ENCODE peak calls at places on chromosomes 4 and X, in eight cellular contexts. P is pancreas; X is GM03348; M is neural crest cell; A is hepatic stellate cell; D is nucleus accumbens; N is activated T-cell treated with anti-CD3 and anti-CD28 coated beads for 4 hours; Y is CD4-positive, alpha-beta T cell. L is an unnamed sample.

GRCh38 chrX:46903458-46904242 is 8.6 kb upstream of the JADE3 start:
- DNase-seq in P (peak), X (peak), M (peak), A (peak), D (peak), N (peak), Y (peak), L (peak)

GRCh38 chr4:108099838-108100237 is 68.9 kb downstream of the LEF1 start:
- DNase-seq in P (no peak), X (no peak), M (no peak), A (no peak), D (no peak), N (no peak), Y (no peak), L (no peak)

GRCh38 chr4:176840166-176840565 is 47.4 kb upstream of the VEGFC start:
- DNase-seq in P (no peak), X (no peak), M (no peak), A (no peak), D (no peak), N (no peak), Y (no peak), L (no peak)

GRCh38 chr4:8126523-8126922 is 32.1 kb downstream of the ABLIM2 start:
- DNase-seq in P (no peak), X (no peak), M (no peak), A (no peak), D (no peak), N (no peak), Y (no peak), L (no peak)

GRCh38 chr4:1945912-1946311 is 62.9 kb downstream of the NELFA start:
- DNase-seq in P (no peak), X (no peak), M (no peak), A (no peak), D (no peak), N (no peak), Y (no peak), L (no peak)

GRCh38 chr4:14856076-14856926 is 146.0 kb upstream of the CPEB2 start:
- DNase-seq in P (no peak), X (peak), M (no peak), A (peak), D (no peak), N (peak), Y (no peak), L (no peak)

GRCh38 chrX:12113321-12113720 is 25.0 kb upstream of the FRMPD4 start:
- DNase-seq in P (no peak), X (no peak), M (no peak), A (no peak), D (no peak), N (no peak), Y (no peak), L (no peak)

GRCh38 chr4:40130401-40131036 is 66.3 kb upstream of the RHOH start:
- DNase-seq in P (peak), X (no peak), M (no peak), A (no peak), D (no peak), N (no peak), Y (no peak), L (no peak)

GRCh38 chr4:125951275-125951887 is 636.6 kb downstream of the FAT4 start:
- DNase-seq in P (no peak), X (peak), M (no peak), A (no peak), D (no peak), N (no peak), Y (no peak), L (no peak)

GRCh38 chrX:45322820-45323219 is 122.1 kb upstream of the DIPK2B start:
- DNase-seq in P (no peak), X (peak), M (no peak), A (no peak), D (no peak), N (no peak), Y (no peak), L (no peak)

GRCh38 chr4:88526221-88526815 is 2.7 kb upstream of the PYURF start:
- DNase-seq in P (no peak), X (peak), M (no peak), A (no peak), D (no peak), N (no peak), Y (no peak), L (peak)

GRCh38 chr4:7412586-7412975 is 22.1 kb downstream of the PSAPL1 start:
- DNase-seq in P (no peak), X (no peak), M (no peak), A (no peak), D (no peak), N (no peak), Y (no peak), L (no peak)

GRCh38 chr4:182808673-182809416 is 108.3 kb downstream of the DCTD start:
- DNase-seq in P (no peak), X (no peak), M (no peak), A (no peak), D (no peak), N (no peak), Y (no peak), L (peak)

GRCh38 chr4:19686456-19686855 is 565.2 kb upstream of the SLIT2 start:
- DNase-seq in P (no peak), X (no peak), M (no peak), A (no peak), D (no peak), N (no peak), Y (no peak), L (no peak)

GRCh38 chr4:19030048-19030447 is 1008.5 kb upstream of the LCORL start:
- DNase-seq in P (no peak), X (peak), M (no peak), A (no peak), D (no peak), N (no peak), Y (no peak), L (no peak)

GRCh38 chr4:184477201-184477999 is 3.0 kb upstream of the IRF2 start:
- DNase-seq in P (no peak), X (no peak), M (no peak), A (no peak), D (peak), N (no peak), Y (no peak), L (no peak)

GRCh38 chrX:15911729-15912550 is 57.3 kb upstream of the AP1S2 start:
- DNase-seq in P (no peak), X (peak), M (no peak), A (no peak), D (no peak), N (no peak), Y (no peak), L (no peak)

GRCh38 chr4:17780461-17781071 is 855 bp downstream of the FAM184B start:
- DNase-seq in P (no peak), X (peak), M (no peak), A (no peak), D (peak), N (no peak), Y (no peak), L (no peak)